ENCODE peak calls at places on chromosomes 1 and 21, in seven cellular contexts. T, J, H, G, Q, V and F are unnamed samples.

GRCh38 chr1:170805957-170806662 is 129.2 kb upstream of the MROH9 start:
- DNase-seq in T (no peak), J (no peak), H (no peak), G (no peak), Q (no peak), V (no peak), F (no peak)

GRCh38 chr1:227219715-227220292 is 98.5 kb downstream of the CDC42BPA start:
- DNase-seq in T (no peak), J (no peak), H (no peak), G (no peak), Q (no peak), V (no peak), F (no peak)

GRCh38 chr1:34858901-34859441 is 578 bp downstream of the SMIM12 start:
- DNase-seq in T (no peak), J (no peak), H (no peak), G (peak), Q (no peak), V (peak), F (peak)

GRCh38 chr1:160879056-160879455 is 5.9 kb downstream of the ITLN1 start:
- DNase-seq in T (no peak), J (no peak), H (no peak), G (no peak), Q (no peak), V (no peak), F (no peak)

GRCh38 chr1:34547043-34547674 is 207.7 kb upstream of the GJB5 start:
- DNase-seq in T (no peak), J (peak), H (no peak), G (no peak), Q (no peak), V (no peak), F (no peak)

GRCh38 chr1:43783671-43784205 is 76.4 kb downstream of the ST3GAL3 start:
- DNase-seq in T (peak), J (peak), H (no peak), G (peak), Q (no peak), V (no peak), F (no peak)

GRCh38 chr21:39818557-39818956 is 48.7 kb upstream of the PCP4 start:
- DNase-seq in T (no peak), J (no peak), H (no peak), G (no peak), Q (no peak), V (no peak), F (no peak)

GRCh38 chr1:19448491-19449439 is 36.6 kb downstream of the CAPZB start:
- DNase-seq in T (peak), J (peak), H (peak), G (peak), Q (no peak), V (no peak), F (peak)

GRCh38 chr1:7427901-7428300 is 343.2 kb upstream of the VAMP3 start:
- DNase-seq in T (no peak), J (no peak), H (no peak), G (no peak), Q (no peak), V (no peak), F (no peak)

GRCh38 chr1:181936768-181937581 is 124.5 kb downstream of the ZNF648 start:
- DNase-seq in T (peak), J (peak), H (no peak), G (peak), Q (no peak), V (peak), F (peak)

GRCh38 chr1:155933591-155934096 is 569 bp downstream of the KHDC4 start:
- DNase-seq in T (no peak), J (no peak), H (no peak), G (no peak), Q (no peak), V (no peak), F (no peak)

GRCh38 chr1:220281159-220281574 is 8.9 kb upstream of the RAB3GAP2 start:
- DNase-seq in T (no peak), J (peak), H (no peak), G (peak), Q (no peak), V (no peak), F (no peak)

GRCh38 chr1:200873671-200874397 is 1.1 kb downstream of the GPR25 start:
- DNase-seq in T (no peak), J (no peak), H (peak), G (no peak), Q (no peak), V (no peak), F (no peak)

GRCh38 chr1:57620589-57620988 is 196.7 kb upstream of the DAB1 start:
- DNase-seq in T (no peak), J (no peak), H (no peak), G (no peak), Q (no peak), V (no peak), F (no peak)

GRCh38 chr1:180953791-180954721 is 41.4 kb downstream of the KIAA1614 start:
- DNase-seq in T (peak), J (no peak), H (peak), G (peak), Q (peak), V (peak), F (peak)

GRCh38 chr1:24790490-24790889 is 45.2 kb downstream of the CLIC4 start:
- DNase-seq in T (no peak), J (no peak), H (no peak), G (no peak), Q (no peak), V (no peak), F (no peak)

GRCh38 chr1:228308085-228308601 is 98.5 kb downstream of the TRIM11 start:
- DNase-seq in T (no peak), J (no peak), H (peak), G (no peak), Q (no peak), V (no peak), F (no peak)

GRCh38 chr1:214918745-214919144 is 163.8 kb upstream of the KCNK2 start:
- DNase-seq in T (no peak), J (no peak), H (no peak), G (no peak), Q (no peak), V (no peak), F (no peak)

GRCh38 chr1:201378804-201379203 is 1.3 kb upstream of the TNNT2 start:
- DNase-seq in T (no peak), J (no peak), H (no peak), G (no peak), Q (no peak), V (no peak), F (no peak)

GRCh38 chr1:91065337-91065736 is 43.5 kb upstream of the ZNF644 start:
- DNase-seq in T (no peak), J (no peak), H (no peak), G (no peak), Q (no peak), V (no peak), F (no peak)

GRCh38 chr1:116488052-116488451 is 82.8 kb downstream of the CD58 start:
- DNase-seq in T (peak), J (peak), H (no peak), G (no peak), Q (no peak), V (no peak), F (no peak)

GRCh38 chr1:186841599-186841998 is 12.8 kb downstream of the PLA2G4A start:
- DNase-seq in T (peak), J (no peak), H (no peak), G (peak), Q (no peak), V (no peak), F (no peak)

GRCh38 chr1:204730826-204731459 is 45.4 kb upstream of the LRRN2 start:
- DNase-seq in T (no peak), J (no peak), H (no peak), G (no peak), Q (no peak), V (no peak), F (no peak)